ENCODE peak calls at places on chromosomes 11 and 22, in nine cellular contexts. One of them, this sample, is unnamed.

GRCh38 chr11:2810401-2811205 is 75.0 kb downstream of the CDKN1C start:
- DNase-seq in tibial nerve: peak; percentile 1
- DNase-seq in HepG2: no peak
- DNase-seq in upper lobe of left lung: no peak
- DNase-seq in transverse colon: no peak
- DNase-seq in esophagus muscularis mucosa: no peak
- DNase-seq in GM12878: no peak
- DNase-seq in ovary: no peak
- DNase-seq in H1: no peak
- DNase-seq in this sample: peak; percentile 53

GRCh38 chr22:27046126-27046525 is 388.7 kb downstream of the MIAT start:
- DNase-seq in tibial nerve: no peak
- DNase-seq in HepG2: no peak
- DNase-seq in upper lobe of left lung: no peak
- DNase-seq in transverse colon: no peak
- DNase-seq in esophagus muscularis mucosa: no peak
- DNase-seq in GM12878: no peak
- DNase-seq in ovary: no peak
- DNase-seq in H1: no peak
- DNase-seq in this sample: no peak

GRCh38 chr11:133795088-133795487 is 50.2 kb downstream of the SPATA19 start:
- DNase-seq in tibial nerve: no peak
- DNase-seq in HepG2: no peak
- DNase-seq in upper lobe of left lung: no peak
- DNase-seq in transverse colon: no peak
- DNase-seq in esophagus muscularis mucosa: no peak
- DNase-seq in GM12878: no peak
- DNase-seq in ovary: no peak
- DNase-seq in H1: no peak
- DNase-seq in this sample: no peak

GRCh38 chr11:104076455-104076854 is 40.0 kb downstream of the DDI1 start:
- DNase-seq in tibial nerve: no peak
- DNase-seq in HepG2: no peak
- DNase-seq in upper lobe of left lung: no peak
- DNase-seq in transverse colon: no peak
- DNase-seq in esophagus muscularis mucosa: no peak
- DNase-seq in GM12878: no peak
- DNase-seq in ovary: no peak
- DNase-seq in H1: no peak
- DNase-seq in this sample: no peak

GRCh38 chr11:20025331-20025840 is 134.9 kb downstream of the DBX1 start:
- DNase-seq in tibial nerve: no peak
- DNase-seq in HepG2: no peak
- DNase-seq in upper lobe of left lung: no peak
- DNase-seq in transverse colon: no peak
- DNase-seq in esophagus muscularis mucosa: no peak
- DNase-seq in GM12878: no peak
- DNase-seq in ovary: no peak
- DNase-seq in H1: no peak
- DNase-seq in this sample: no peak

GRCh38 chr11:62004473-62004872 is 37.0 kb upstream of the FTH1 start:
- DNase-seq in tibial nerve: no peak
- DNase-seq in HepG2: no peak
- DNase-seq in upper lobe of left lung: peak; percentile 47
- DNase-seq in transverse colon: peak; percentile 33
- DNase-seq in esophagus muscularis mucosa: no peak
- DNase-seq in GM12878: peak; percentile 66
- DNase-seq in ovary: no peak
- DNase-seq in H1: no peak
- DNase-seq in this sample: peak; percentile 56

GRCh38 chr11:118789501-118790356 is 1.2 kb downstream of the DDX6 start:
- DNase-seq in tibial nerve: no peak
- DNase-seq in HepG2: no peak
- DNase-seq in upper lobe of left lung: no peak
- DNase-seq in transverse colon: no peak
- DNase-seq in esophagus muscularis mucosa: no peak
- DNase-seq in GM12878: peak; percentile 19
- DNase-seq in ovary: no peak
- DNase-seq in H1: peak; percentile 49
- DNase-seq in this sample: no peak

GRCh38 chr11:134252539-134253188 is 488 bp downstream of the THYN1 start:
- DNase-seq in tibial nerve: no peak
- DNase-seq in HepG2: no peak
- DNase-seq in upper lobe of left lung: peak; percentile 26
- DNase-seq in transverse colon: no peak
- DNase-seq in esophagus muscularis mucosa: no peak
- DNase-seq in GM12878: no peak
- DNase-seq in ovary: peak; percentile 39
- DNase-seq in H1: no peak
- DNase-seq in this sample: no peak

GRCh38 chr11:87425943-87426342 is 388.2 kb downstream of the TMEM135 start:
- DNase-seq in tibial nerve: no peak
- DNase-seq in HepG2: no peak
- DNase-seq in upper lobe of left lung: no peak
- DNase-seq in transverse colon: no peak
- DNase-seq in esophagus muscularis mucosa: no peak
- DNase-seq in GM12878: no peak
- DNase-seq in ovary: no peak
- DNase-seq in H1: no peak
- DNase-seq in this sample: no peak

DNA sequence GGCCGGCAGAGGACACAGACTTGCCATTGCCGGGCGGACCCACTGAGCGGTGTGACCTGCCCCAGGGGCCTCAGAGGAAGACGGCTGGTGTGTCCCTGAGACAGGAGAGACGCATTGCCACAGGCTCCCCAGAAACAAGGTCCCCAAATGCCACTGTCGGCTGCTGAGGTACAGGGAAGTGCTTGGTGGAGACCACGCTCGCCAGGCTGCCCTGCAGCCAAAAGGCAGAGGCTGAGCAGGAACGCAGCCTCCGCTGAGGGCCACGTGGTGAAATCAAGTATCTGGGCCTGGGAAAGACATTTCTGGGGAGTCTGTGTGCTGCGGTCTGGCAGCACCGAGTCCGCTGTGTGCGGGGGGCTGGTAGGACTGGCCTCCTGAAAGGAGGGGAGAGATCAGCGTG is 794.9 kb downstream of the BRD1 start:
- DNase-seq in tibial nerve: no peak
- DNase-seq in HepG2: no peak
- DNase-seq in upper lobe of left lung: no peak
- DNase-seq in transverse colon: no peak
- DNase-seq in esophagus muscularis mucosa: no peak
- DNase-seq in GM12878: no peak
- DNase-seq in ovary: no peak
- DNase-seq in H1: no peak
- DNase-seq in this sample: no peak
- H3K9me3 ChIP-seq in tibial nerve: no peaks in the 10 kb centered on the region
- H3K9me3 ChIP-seq in HepG2: no peaks in the 10 kb centered on the region
- H3K9me3 ChIP-seq in upper lobe of left lung: no peaks in the 10 kb centered on the region
- H3K9me3 ChIP-seq in transverse colon: no peaks in the 10 kb centered on the region
- H3K9me3 ChIP-seq in esophagus muscularis mucosa: no peaks in the 10 kb centered on the region
- H3K9me3 ChIP-seq in GM12878: no peaks in the 10 kb centered on the region
- H3K9me3 ChIP-seq in ovary: no peaks in the 10 kb centered on the region
- H3K9me3 ChIP-seq in H1: no peaks in the 10 kb centered on the region
- H3K9me3 ChIP-seq in this sample: no peaks in the 10 kb centered on the region

GRCh38 chr22:42350373-42350772 is 79.9 kb upstream of the TCF20 start:
- DNase-seq in tibial nerve: no peak
- DNase-seq in HepG2: no peak
- DNase-seq in upper lobe of left lung: no peak
- DNase-seq in transverse colon: no peak
- DNase-seq in esophagus muscularis mucosa: no peak
- DNase-seq in GM12878: no peak
- DNase-seq in ovary: no peak
- DNase-seq in H1: no peak
- DNase-seq in this sample: no peak

GRCh38 chr22:42357634-42358296 is 74.4 kb downstream of the NFAM1 start:
- DNase-seq in tibial nerve: no peak
- DNase-seq in HepG2: no peak
- DNase-seq in upper lobe of left lung: peak; percentile 74
- DNase-seq in transverse colon: no peak
- DNase-seq in esophagus muscularis mucosa: no peak
- DNase-seq in GM12878: no peak
- DNase-seq in ovary: no peak
- DNase-seq in H1: no peak
- DNase-seq in this sample: no peak

GRCh38 chr22:42357221-42357620 is 75.0 kb downstream of the NFAM1 start:
- DNase-seq in tibial nerve: no peak
- DNase-seq in HepG2: no peak
- DNase-seq in upper lobe of left lung: no peak
- DNase-seq in transverse colon: no peak
- DNase-seq in esophagus muscularis mucosa: no peak
- DNase-seq in GM12878: no peak
- DNase-seq in ovary: no peak
- DNase-seq in H1: no peak
- DNase-seq in this sample: no peak

GRCh38 chr22:42356547-42356946 is 75.7 kb downstream of the NFAM1 start:
- DNase-seq in tibial nerve: no peak
- DNase-seq in HepG2: no peak
- DNase-seq in upper lobe of left lung: no peak
- DNase-seq in transverse colon: no peak
- DNase-seq in esophagus muscularis mucosa: no peak
- DNase-seq in GM12878: peak; percentile 31
- DNase-seq in ovary: no peak
- DNase-seq in H1: no peak
- DNase-seq in this sample: no peak

DNA sequence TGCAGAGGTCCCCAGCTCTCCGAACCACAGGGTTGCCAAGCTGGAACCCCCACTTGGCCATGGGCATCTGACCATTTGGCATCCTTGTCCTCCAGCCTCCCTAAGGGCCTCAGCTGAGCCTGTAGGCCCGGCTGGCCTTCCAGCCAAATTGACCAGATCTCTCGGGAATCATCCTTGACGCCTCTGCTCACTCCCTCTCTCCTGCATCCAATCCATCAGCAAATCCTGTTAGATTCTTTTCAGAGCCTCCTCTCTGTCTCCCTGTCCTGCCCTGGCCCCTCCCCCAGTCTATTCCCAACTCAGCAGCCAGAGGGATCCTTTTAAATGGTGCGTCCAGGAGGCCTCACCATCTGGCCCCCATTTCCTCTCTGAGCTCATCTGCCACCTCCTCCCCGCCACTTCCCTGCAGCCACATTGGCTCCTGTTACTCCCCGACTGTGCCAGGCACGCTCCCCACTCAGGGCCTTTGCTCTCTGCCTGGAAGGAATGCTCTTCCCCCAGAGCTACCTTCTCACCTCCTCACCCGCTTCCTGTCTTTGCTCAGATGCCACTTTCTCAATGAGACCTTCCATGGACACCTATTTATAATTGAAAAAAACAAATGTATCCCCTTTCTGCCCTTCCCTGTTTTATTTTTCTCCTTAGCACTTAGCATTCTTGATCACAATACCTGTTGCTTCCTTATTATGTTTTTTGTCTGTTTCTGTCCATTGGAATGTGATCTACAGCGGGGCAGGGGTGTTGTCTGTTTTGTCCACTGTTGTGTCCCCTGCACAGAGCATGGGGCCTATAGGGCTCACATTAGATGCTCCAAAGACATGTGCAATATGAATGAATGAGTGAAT is 78.1 kb downstream of the NFAM1 start:
- DNase-seq in tibial nerve: no peak
- DNase-seq in HepG2: no peak
- DNase-seq in upper lobe of left lung: no peak
- DNase-seq in transverse colon: no peak
- DNase-seq in esophagus muscularis mucosa: no peak
- DNase-seq in GM12878: no peak
- DNase-seq in ovary: no peak
- DNase-seq in H1: no peak
- DNase-seq in this sample: no peak
- TF ChIP-seq EP300 in tibial nerve: no peak
- TF ChIP-seq EP300 in HepG2: no peak
- TF ChIP-seq EP300 in upper lobe of left lung: no peak
- TF ChIP-seq EP300 in transverse colon: no peak
- TF ChIP-seq EP300 in esophagus muscularis mucosa: no peak
- TF ChIP-seq EP300 in GM12878: no peak
- TF ChIP-seq EP300 in ovary: no peak
- TF ChIP-seq EP300 in H1: peak; percentile 24
- TF ChIP-seq EP300 in this sample: no peak

GRCh38 chr11:70845761-70846160 is 406.6 kb downstream of the SHANK2 start:
- DNase-seq in tibial nerve: no peak
- DNase-seq in HepG2: no peak
- DNase-seq in upper lobe of left lung: no peak
- DNase-seq in transverse colon: no peak
- DNase-seq in esophagus muscularis mucosa: no peak
- DNase-seq in GM12878: no peak
- DNase-seq in ovary: no peak
- DNase-seq in H1: no peak
- DNase-seq in this sample: no peak

GRCh38 chr11:70842256-70842655 is 410.1 kb downstream of the SHANK2 start:
- DNase-seq in tibial nerve: no peak
- DNase-seq in HepG2: no peak
- DNase-seq in upper lobe of left lung: no peak
- DNase-seq in transverse colon: no peak
- DNase-seq in esophagus muscularis mucosa: no peak
- DNase-seq in GM12878: no peak
- DNase-seq in ovary: no peak
- DNase-seq in H1: no peak
- DNase-seq in this sample: no peak

GRCh38 chr11:70843906-70844305 is 408.5 kb downstream of the SHANK2 start:
- DNase-seq in tibial nerve: no peak
- DNase-seq in HepG2: no peak
- DNase-seq in upper lobe of left lung: no peak
- DNase-seq in transverse colon: no peak
- DNase-seq in esophagus muscularis mucosa: no peak
- DNase-seq in GM12878: no peak
- DNase-seq in ovary: no peak
- DNase-seq in H1: no peak
- DNase-seq in this sample: no peak

GRCh38 chr11:70842701-70843100 is 409.7 kb downstream of the SHANK2 start:
- DNase-seq in tibial nerve: no peak
- DNase-seq in HepG2: no peak
- DNase-seq in upper lobe of left lung: no peak
- DNase-seq in transverse colon: no peak
- DNase-seq in esophagus muscularis mucosa: no peak
- DNase-seq in GM12878: no peak
- DNase-seq in ovary: no peak
- DNase-seq in H1: no peak
- DNase-seq in this sample: no peak

DNA sequence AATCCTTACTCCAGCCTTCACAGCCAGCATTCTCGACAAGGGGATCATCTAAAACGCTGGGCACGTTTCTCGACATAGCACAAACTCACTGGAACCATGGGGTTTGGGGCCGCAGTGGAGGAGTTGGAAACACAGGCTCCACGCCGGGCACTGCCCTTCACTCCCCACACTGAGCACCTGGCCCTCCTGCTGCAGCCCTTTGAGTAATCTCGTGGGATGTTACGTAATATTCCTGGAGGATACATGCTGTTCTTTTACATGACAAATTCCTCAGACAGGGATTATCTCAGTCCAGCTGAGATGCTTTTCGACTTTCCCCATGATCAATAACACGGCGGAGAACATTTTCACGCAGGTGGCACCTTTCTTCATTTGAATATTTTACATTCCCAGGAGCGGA is 408.0 kb downstream of the SHANK2 start:
- DNase-seq in tibial nerve: no peak
- DNase-seq in HepG2: no peak
- DNase-seq in upper lobe of left lung: no peak
- DNase-seq in transverse colon: no peak
- DNase-seq in esophagus muscularis mucosa: no peak
- DNase-seq in GM12878: no peak
- DNase-seq in ovary: no peak
- DNase-seq in H1: no peak
- DNase-seq in this sample: no peak
- H3K9me3 ChIP-seq in tibial nerve: no peaks in the 10 kb centered on the region
- H3K9me3 ChIP-seq in HepG2: no peaks in the 10 kb centered on the region
- H3K9me3 ChIP-seq in upper lobe of left lung: no peaks in the 10 kb centered on the region
- H3K9me3 ChIP-seq in transverse colon: no peaks in the 10 kb centered on the region
- H3K9me3 ChIP-seq in esophagus muscularis mucosa: no peaks in the 10 kb centered on the region
- H3K9me3 ChIP-seq in GM12878: no peaks in the 10 kb centered on the region
- H3K9me3 ChIP-seq in ovary: no peaks in the 10 kb centered on the region
- H3K9me3 ChIP-seq in H1: no peaks in the 10 kb centered on the region
- H3K9me3 ChIP-seq in this sample: no peaks in the 10 kb centered on the region

GRCh38 chr22:23751441-23751996 is 607 bp upstream of the ZNF70 start:
- DNase-seq in tibial nerve: no peak
- DNase-seq in HepG2: no peak
- DNase-seq in upper lobe of left lung: no peak
- DNase-seq in transverse colon: peak; percentile 50
- DNase-seq in esophagus muscularis mucosa: no peak
- DNase-seq in GM12878: no peak
- DNase-seq in ovary: no peak
- DNase-seq in H1: no peak
- DNase-seq in this sample: no peak
- TF ChIP-seq EP300 in tibial nerve: no peak
- TF ChIP-seq EP300 in HepG2: no peak
- TF ChIP-seq EP300 in upper lobe of left lung: no peak
- TF ChIP-seq EP300 in transverse colon: no peak
- TF ChIP-seq EP300 in esophagus muscularis mucosa: no peak
- TF ChIP-seq EP300 in GM12878: no peak
- TF ChIP-seq EP300 in ovary: no peak
- TF ChIP-seq EP300 in H1: no peak
- TF ChIP-seq EP300 in this sample: no peak

This sample was measured in suprapubic skin.